ENCODE peak calls at places on chromosomes 5 and 9, in nine cellular contexts. P, V, B, W, K, D, F, J and O are unnamed samples.

GRCh38 chr9:127637322-127637847 is 25.3 kb downstream of the STXBP1 start:
- DNase-seq in P (peak), V (peak), B (no peak), W (no peak), K (no peak), D (peak), F (no peak), J (no peak), O (peak)

GRCh38 chr9:116791314-116791713 is 104.2 kb downstream of the TRIM32 start:
- DNase-seq in P (no peak), V (no peak), B (no peak), W (no peak), K (no peak), D (no peak), F (no peak), J (no peak), O (no peak)

GRCh38 chr5:123460296-123460729 is 37.1 kb upstream of the CEP120 start:
- DNase-seq in P (no peak), V (peak), B (no peak), W (no peak), K (no peak), D (no peak), F (no peak), J (no peak), O (peak)

GRCh38 chr9:15416880-15417279 is 5.8 kb upstream of the SNAPC3 start:
- DNase-seq in P (peak), V (peak), B (no peak), W (no peak), K (no peak), D (peak), F (no peak), J (peak), O (peak)

GRCh38 chr5:111308951-111309350 is 84.8 kb downstream of the CAMK4 start:
- DNase-seq in P (no peak), V (no peak), B (no peak), W (no peak), K (no peak), D (no peak), F (no peak), J (no peak), O (no peak)

GRCh38 chr9:92206490-92206889 is 87.0 kb downstream of the IARS1 start:
- DNase-seq in P (no peak), V (no peak), B (no peak), W (no peak), K (no peak), D (no peak), F (no peak), J (no peak), O (peak)

GRCh38 chr5:5652181-5652580 is 229.7 kb downstream of the ICE1 start:
- DNase-seq in P (no peak), V (no peak), B (no peak), W (no peak), K (no peak), D (no peak), F (no peak), J (no peak), O (no peak)

GRCh38 chr5:39080597-39081204 is 6.5 kb upstream of the RICTOR start:
- DNase-seq in P (peak), V (peak), B (peak), W (no peak), K (no peak), D (peak), F (no peak), J (no peak), O (peak)

GRCh38 chr9:136965771-136966484 is 11.4 kb upstream of the PTGDS start:
- DNase-seq in P (no peak), V (no peak), B (no peak), W (no peak), K (no peak), D (peak), F (no peak), J (no peak), O (no peak)

GRCh38 chr9:9747787-9748186 is 865.0 kb downstream of the PTPRD start:
- DNase-seq in P (no peak), V (no peak), B (no peak), W (no peak), K (no peak), D (no peak), F (no peak), J (no peak), O (peak)

GRCh38 chr9:95757026-95757425 is 118.5 kb upstream of the ERCC6L2 start:
- DNase-seq in P (no peak), V (no peak), B (no peak), W (no peak), K (no peak), D (no peak), F (no peak), J (no peak), O (peak)

GRCh38 chr5:28014779-28015178 is 976.4 kb upstream of the CDH9 start:
- DNase-seq in P (peak), V (no peak), B (no peak), W (no peak), K (no peak), D (no peak), F (no peak), J (no peak), O (no peak)

GRCh38 chr5:74685979-74686631 is 1.1 kb downstream of the HEXB start:
- DNase-seq in P (no peak), V (no peak), B (no peak), W (no peak), K (no peak), D (peak), F (no peak), J (peak), O (peak)

GRCh38 chr5:148788636-148789035 is 37.8 kb upstream of the ADRB2 start:
- DNase-seq in P (no peak), V (no peak), B (no peak), W (no peak), K (no peak), D (no peak), F (no peak), J (no peak), O (no peak)

GRCh38 chr9:94145640-94146039 is 61.4 kb downstream of the PTPDC1 start:
- DNase-seq in P (no peak), V (no peak), B (no peak), W (no peak), K (no peak), D (no peak), F (no peak), J (no peak), O (no peak)

GRCh38 chr5:34870382-34870781 is 31.4 kb downstream of the TTC23L start:
- DNase-seq in P (no peak), V (no peak), B (no peak), W (no peak), K (no peak), D (no peak), F (no peak), J (no peak), O (no peak)

GRCh38 chr9:34994429-34995287 is 5.1 kb downstream of the DNAJB5 start:
- DNase-seq in P (peak), V (peak), B (no peak), W (no peak), K (peak), D (no peak), F (no peak), J (no peak), O (peak)

GRCh38 chr5:192970-193831 is 1.9 kb downstream of the LRRC14B start:
- DNase-seq in P (no peak), V (no peak), B (peak), W (peak), K (no peak), D (no peak), F (no peak), J (no peak), O (no peak)

GRCh38 chr9:88303785-88304495 is 84.3 kb upstream of the SPIN1 start:
- DNase-seq in P (no peak), V (no peak), B (no peak), W (no peak), K (no peak), D (no peak), F (no peak), J (no peak), O (no peak)

GRCh38 chr9:125119643-125120286 is 23.6 kb downstream of the SCAI start:
- DNase-seq in P (no peak), V (no peak), B (no peak), W (no peak), K (peak), D (no peak), F (no peak), J (no peak), O (no peak)

GRCh38 chr5:172872997-172873491 is 39.0 kb downstream of the ERGIC1 start:
- DNase-seq in P (no peak), V (peak), B (peak), W (peak), K (peak), D (peak), F (no peak), J (no peak), O (peak)

GRCh38 chr9:113523421-113524141 is 60.1 kb downstream of the RGS3 start:
- DNase-seq in P (no peak), V (peak), B (no peak), W (peak), K (no peak), D (peak), F (no peak), J (no peak), O (peak)

DNA sequence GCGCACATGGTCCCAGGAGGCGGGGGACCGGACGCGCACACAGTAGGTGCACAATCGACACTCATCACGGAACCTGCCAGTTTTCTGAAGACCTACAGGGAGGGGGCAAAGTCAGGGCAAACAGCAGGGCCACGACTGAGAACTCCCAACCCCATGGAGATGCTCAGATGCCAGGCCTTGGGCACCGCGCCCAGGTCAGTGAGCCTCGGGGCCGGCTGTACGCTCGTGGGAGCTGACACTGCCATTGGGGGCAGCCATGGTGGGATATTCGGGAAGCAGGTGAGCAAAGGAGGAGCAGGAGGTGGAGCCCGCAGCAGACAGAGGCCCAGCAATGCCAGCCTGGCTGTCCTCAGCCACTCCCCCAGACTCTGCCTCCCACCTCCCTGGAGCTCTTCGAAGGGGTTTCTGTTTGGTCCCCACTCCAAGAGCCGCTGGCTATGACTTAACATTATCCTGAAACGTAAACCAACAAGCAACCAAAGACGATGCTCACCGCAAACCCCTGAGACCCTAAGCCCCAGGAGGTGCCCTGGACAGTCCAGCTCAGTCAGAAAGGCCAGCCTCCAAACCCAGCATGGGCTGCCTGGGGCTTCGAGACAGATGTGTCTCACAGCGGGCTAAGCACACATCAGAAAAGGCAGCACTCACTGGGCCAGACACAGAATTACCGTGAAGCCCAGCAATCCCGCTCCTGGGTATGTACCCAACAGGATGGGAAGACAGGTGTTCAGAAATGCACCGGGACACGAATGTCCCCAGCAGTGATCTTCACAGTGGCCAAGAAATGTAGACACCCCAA is 78.4 kb downstream of the VAV2 start:
- DNase-seq in P (no peak), V (no peak), B (no peak), W (no peak), K (no peak), D (no peak), F (no peak), J (no peak), O (no peak)
- TF ChIP-seq POLR2AphosphoS5 in P (no peak), V (no peak), B (no peak), W (no peak), K (no peak), D (no peak), F (no peak), J (no peak), O (no peak)

DNA sequence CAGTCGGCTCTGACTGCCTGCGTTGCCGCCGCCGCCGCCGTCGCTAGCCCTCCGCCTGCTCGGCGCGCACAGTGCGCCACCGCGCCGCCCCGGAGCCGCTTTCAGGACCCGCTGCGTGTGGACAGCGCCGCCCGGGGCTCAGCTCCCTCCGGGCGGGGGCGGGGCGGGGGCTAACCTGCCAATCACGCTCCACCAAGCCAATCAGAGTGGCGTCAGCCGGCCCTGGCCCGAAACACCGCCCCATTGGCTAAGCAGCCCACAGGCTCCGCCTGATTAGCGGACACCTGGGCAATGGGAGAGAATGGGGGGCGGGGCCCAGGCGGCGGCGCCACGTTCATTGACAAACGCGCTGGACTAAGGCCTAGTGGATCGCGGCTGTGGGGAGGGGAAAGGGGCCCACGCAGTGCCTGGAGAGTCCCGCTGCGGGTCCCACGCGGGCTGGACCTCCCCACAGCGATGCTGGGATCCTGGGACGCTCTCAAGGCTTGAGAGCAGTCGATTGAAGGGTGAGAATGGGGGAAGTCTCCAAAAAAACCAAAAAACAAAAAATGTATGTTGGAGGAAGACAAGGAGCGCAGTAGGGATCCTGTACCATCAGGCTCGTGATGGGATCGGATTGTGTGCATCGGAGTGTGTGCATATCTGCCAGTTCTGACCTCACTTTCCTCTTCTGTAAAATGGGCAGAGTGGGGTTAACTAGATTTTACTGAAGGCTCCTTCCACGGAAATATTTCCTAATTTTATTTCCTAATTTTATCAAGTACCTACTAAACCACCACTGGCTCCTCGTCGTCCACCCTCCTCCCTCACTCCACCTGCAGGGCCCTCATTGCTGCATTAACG is 6.3 kb downstream of the PAX5 start:
- DNase-seq in P (peak), V (peak), B (no peak), W (peak), K (no peak), D (peak), F (peak), J (peak), O (peak)
- TF ChIP-seq POLR2AphosphoS5 in P (no peak), V (no peak), B (no peak), W (peak), K (peak), D (no peak), F (no peak), J (peak), O (peak)

GRCh38 chr5:57696906-57697590 is 214.4 kb upstream of the ACTBL2 start:
- DNase-seq in P (no peak), V (no peak), B (no peak), W (no peak), K (no peak), D (no peak), F (no peak), J (no peak), O (peak)
- TF ChIP-seq POLR2AphosphoS5 in P (no peak), V (no peak), B (no peak), W (no peak), K (no peak), D (no peak), F (no peak), J (no peak), O (no peak)

GRCh38 chr9:97983524-97984187 is 515 bp downstream of the ANP32B start:
- DNase-seq in P (no peak), V (peak), B (peak), W (peak), K (no peak), D (peak), F (no peak), J (peak), O (peak)
- TF ChIP-seq POLR2AphosphoS5 in P (no peak), V (no peak), B (peak), W (peak), K (peak), D (no peak), F (no peak), J (no peak), O (no peak)

GRCh38 chr9:131608469-131609115 is 63.3 kb downstream of the PRRT1B start:
- DNase-seq in P (peak), V (peak), B (peak), W (no peak), K (peak), D (peak), F (peak), J (no peak), O (peak)
- TF ChIP-seq POLR2AphosphoS5 in P (no peak), V (peak), B (peak), W (no peak), K (peak), D (no peak), F (no peak), J (no peak), O (no peak)

GRCh38 chr5:135009736-135010501 is 24.1 kb downstream of the PITX1 start:
- DNase-seq in P (no peak), V (no peak), B (peak), W (peak), K (no peak), D (no peak), F (no peak), J (no peak), O (no peak)

GRCh38 chr5:135011355-135012032 is 22.5 kb downstream of the PITX1 start:
- DNase-seq in P (no peak), V (no peak), B (peak), W (peak), K (no peak), D (peak), F (no peak), J (no peak), O (no peak)

GRCh38 chr5:135008981-135009735 is 24.9 kb downstream of the PITX1 start:
- DNase-seq in P (no peak), V (no peak), B (peak), W (peak), K (peak), D (no peak), F (no peak), J (no peak), O (no peak)

GRCh38 chr5:135012033-135012588 is 21.9 kb downstream of the PITX1 start:
- DNase-seq in P (no peak), V (no peak), B (peak), W (peak), K (no peak), D (no peak), F (no peak), J (no peak), O (no peak)

DNA sequence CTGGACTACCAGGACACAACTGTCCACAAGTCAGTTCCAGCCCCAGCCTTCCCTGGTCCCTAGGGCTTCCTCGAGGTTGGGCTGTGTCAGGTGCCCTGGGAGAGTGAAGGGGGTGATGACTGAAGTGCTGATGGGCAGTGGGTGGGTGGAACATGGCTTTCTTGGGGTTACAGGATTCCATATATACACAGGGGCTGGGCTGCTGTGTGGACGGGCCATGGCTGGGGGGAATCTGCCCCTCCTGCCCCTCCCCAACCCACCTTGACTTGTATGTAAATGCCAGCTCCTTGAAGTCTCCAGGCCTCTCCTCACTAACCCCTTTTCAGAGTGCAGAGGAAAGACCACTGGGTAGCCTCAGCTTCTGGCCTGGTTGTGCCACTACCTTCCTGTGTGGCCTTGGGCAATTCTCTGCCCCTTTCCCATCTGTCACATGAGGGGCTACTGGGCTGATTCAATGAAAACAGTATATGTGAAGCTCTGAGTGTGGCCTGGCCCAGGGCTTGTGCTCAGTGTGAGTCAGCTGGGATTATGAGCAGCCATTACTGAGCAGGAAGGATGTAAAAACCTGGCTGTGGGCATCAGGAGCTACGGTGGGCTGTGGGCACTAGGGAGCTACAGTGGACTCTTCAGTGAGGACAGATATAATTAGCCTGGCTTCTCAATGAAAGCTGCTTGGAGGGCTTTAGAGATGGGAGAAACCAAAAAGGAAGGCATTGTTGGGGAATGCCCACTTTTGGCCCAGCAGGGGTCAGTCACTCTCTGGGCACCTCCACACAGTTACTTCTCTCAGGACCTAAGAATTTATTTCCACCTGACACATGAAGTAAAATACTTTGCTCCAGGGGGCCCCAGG is 23.3 kb downstream of the PITX1 start:
- DNase-seq in P (peak), V (no peak), B (no peak), W (peak), K (no peak), D (no peak), F (no peak), J (no peak), O (no peak)
- TF ChIP-seq POLR2AphosphoS5 in P (no peak), V (no peak), B (no peak), W (no peak), K (no peak), D (no peak), F (no peak), J (no peak), O (no peak)